ENCODE peak calls at places on chromosomes 1 and 21, in seven cellular contexts. W, C, I, Z, R, J and M are unnamed samples.

GRCh38 chr1:16321176-16321867 is 31.0 kb downstream of the FBXO42 start:
- DNase-seq in W (no peak), C (no peak), I (no peak), Z (no peak), R (no peak), J (no peak), M (peak; percentile 30)

GRCh38 chr1:27536767-27537166 is 46.8 kb upstream of the WASF2 start:
- DNase-seq in W (peak; percentile 87), C (no peak), I (no peak), Z (no peak), R (no peak), J (no peak), M (peak; percentile 84)

GRCh38 chr21:45110873-45111624 is 36.7 kb downstream of the ADARB1 start:
- DNase-seq in W (no peak), C (no peak), I (no peak), Z (no peak), R (no peak), J (no peak), M (no peak)

GRCh38 chr1:86377341-86377740 is 18.8 kb downstream of the ODF2L start:
- DNase-seq in W (no peak), C (no peak), I (no peak), Z (no peak), R (no peak), J (no peak), M (no peak)

GRCh38 chr1:41503507-41504125 is 19.1 kb upstream of the EDN2 start:
- DNase-seq in W (no peak), C (no peak), I (no peak), Z (no peak), R (no peak), J (no peak), M (peak; percentile 62)

GRCh38 chr1:80054129-80054528 is 1047.6 kb upstream of the ADGRL4 start:
- DNase-seq in W (peak; percentile 77), C (no peak), I (no peak), Z (no peak), R (peak; percentile 94), J (no peak), M (peak; percentile 19)

GRCh38 chr1:110053557-110054428 is 16.7 kb downstream of the ALX3 start:
- DNase-seq in W (peak; percentile 62), C (peak; percentile 63), I (peak; percentile 74), Z (peak; percentile 91), R (peak; percentile 2), J (peak; percentile 60), M (peak; percentile 79)

GRCh38 chr1:19220991-19221390 is 10.9 kb upstream of the UBR4 start:
- DNase-seq in W (no peak), C (no peak), I (no peak), Z (no peak), R (no peak), J (no peak), M (no peak)

GRCh38 chr1:230542054-230542453 is 100.2 kb upstream of the COG2 start:
- DNase-seq in W (peak; percentile 30), C (no peak), I (peak; percentile 90), Z (peak; percentile 81), R (no peak), J (no peak), M (no peak)

GRCh38 chr1:43206721-43207228 is 34.6 kb downstream of the CFAP57 start:
- DNase-seq in W (peak; percentile 100), C (no peak), I (no peak), Z (no peak), R (no peak), J (no peak), M (peak; percentile 95)

GRCh38 chr1:65948609-65949229 is 156.0 kb downstream of the PDE4B start:
- DNase-seq in W (peak; percentile 63), C (no peak), I (no peak), Z (no peak), R (peak; percentile 5), J (no peak), M (peak; percentile 72)

GRCh38 chr21:16159213-16159970 is 429.6 kb downstream of the USP25 start:
- DNase-seq in W (peak; percentile 6), C (no peak), I (no peak), Z (no peak), R (no peak), J (no peak), M (peak; percentile 6)

GRCh38 chr1:160522622-160523345 is at the start of gene SLAMF6:
- DNase-seq in W (no peak), C (peak; percentile 24), I (peak; percentile 72), Z (peak; percentile 84), R (no peak), J (peak; percentile 8), M (no peak)

GRCh38 chr21:33259995-33260394 is 6.2 kb upstream of the IL10RB start:
- DNase-seq in W (no peak), C (no peak), I (peak; percentile 55), Z (no peak), R (no peak), J (no peak), M (no peak)

GRCh38 chr1:228902781-228903572 is 167.7 kb downstream of the RHOU start:
- DNase-seq in W (peak; percentile 98), C (no peak), I (no peak), Z (no peak), R (peak; percentile 85), J (no peak), M (peak; percentile 97)

GRCh38 chr1:21665711-21666571 is 3.2 kb downstream of the RAP1GAP start:
- DNase-seq in W (peak; percentile 23), C (no peak), I (no peak), Z (no peak), R (no peak), J (no peak), M (no peak)

GRCh38 chr1:152002960-152003359 is 9.3 kb upstream of the S100A10 start:
- DNase-seq in W (no peak), C (no peak), I (no peak), Z (no peak), R (no peak), J (no peak), M (no peak)

GRCh38 chr1:182317489-182318180 is 74.0 kb downstream of the GLUL start:
- DNase-seq in W (no peak), C (no peak), I (no peak), Z (no peak), R (peak; percentile 49), J (no peak), M (peak; percentile 58)

GRCh38 chr1:182588460-182589396 is at the start of gene RNASEL:
- DNase-seq in W (peak; percentile 78), C (peak; percentile 54), I (peak; percentile 68), Z (peak; percentile 85), R (peak; percentile 36), J (peak; percentile 41), M (peak; percentile 84)

GRCh38 chr1:41240806-41241747 is 1.0 kb downstream of the SCMH1 start:
- DNase-seq in W (peak; percentile 63), C (peak; percentile 31), I (peak; percentile 58), Z (peak; percentile 77), R (peak; percentile 45), J (peak; percentile 24), M (peak; percentile 77)

GRCh38 chr1:162128693-162129356 is 59.3 kb downstream of the NOS1AP start:
- DNase-seq in W (no peak), C (no peak), I (no peak), Z (no peak), R (no peak), J (no peak), M (no peak)

GRCh38 chr1:203480525-203481084 is 5.0 kb downstream of the PRELP start:
- DNase-seq in W (peak; percentile 97), C (no peak), I (peak; percentile 68), Z (no peak), R (peak; percentile 81), J (peak; percentile 28), M (peak; percentile 88)

GRCh38 chr1:232398823-232399222 is 231.1 kb downstream of the SIPA1L2 start:
- DNase-seq in W (no peak), C (no peak), I (no peak), Z (no peak), R (no peak), J (no peak), M (no peak)

GRCh38 chr1:212228591-212229119 is 56.6 kb upstream of the PPP2R5A start:
- DNase-seq in W (peak; percentile 29), C (no peak), I (no peak), Z (no peak), R (no peak), J (no peak), M (no peak)

GRCh38 chr1:230459463-230459862 is 33.3 kb upstream of the PGBD5 start:
- DNase-seq in W (peak; percentile 45), C (no peak), I (no peak), Z (no peak), R (no peak), J (no peak), M (peak; percentile 17)

GRCh38 chr1:153035211-153035610 is 4.2 kb downstream of the SPRR1B start:
- DNase-seq in W (no peak), C (no peak), I (no peak), Z (no peak), R (no peak), J (no peak), M (no peak)

GRCh38 chr21:27649323-27649722 is 682.4 kb upstream of the ADAMTS5 start:
- DNase-seq in W (peak; percentile 90), C (no peak), I (no peak), Z (no peak), R (no peak), J (no peak), M (peak; percentile 77)

GRCh38 chr1:156882543-156882942 is 11.0 kb upstream of the PEAR1 start:
- DNase-seq in W (no peak), C (no peak), I (no peak), Z (no peak), R (no peak), J (no peak), M (no peak)

GRCh38 chr1:14835725-14836124 is 237.2 kb downstream of the KAZN start:
- DNase-seq in W (no peak), C (no peak), I (no peak), Z (no peak), R (no peak), J (no peak), M (peak; percentile 36)

GRCh38 chr1:23210351-23210785 is 6.9 kb downstream of the HTR1D start:
- DNase-seq in W (no peak), C (no peak), I (no peak), Z (no peak), R (no peak), J (no peak), M (no peak)

GRCh38 chr1:65791396-65791795 is 1.3 kb upstream of the PDE4B start:
- DNase-seq in W (peak; percentile 37), C (no peak), I (no peak), Z (no peak), R (no peak), J (no peak), M (peak; percentile 75)

GRCh38 chr1:227734546-227734857 is 600 bp downstream of the JMJD4 start:
- DNase-seq in W (peak; percentile 13), C (no peak), I (no peak), Z (no peak), R (no peak), J (no peak), M (no peak)

GRCh38 chr1:3066250-3066711 is 2.7 kb upstream of the PRDM16 start:
- DNase-seq in W (no peak), C (no peak), I (no peak), Z (no peak), R (no peak), J (no peak), M (no peak)

GRCh38 chr1:205147191-205147590 is 25.4 kb upstream of the RBBP5 start:
- DNase-seq in W (peak; percentile 88), C (no peak), I (no peak), Z (no peak), R (no peak), J (no peak), M (peak; percentile 56)

GRCh38 chr1:202203238-202204039 is 9.8 kb downstream of the LGR6 start:
- DNase-seq in W (no peak), C (no peak), I (peak; percentile 47), Z (no peak), R (no peak), J (no peak), M (no peak)

GRCh38 chr1:115365738-115366137 is 27.7 kb upstream of the NGF start:
- DNase-seq in W (no peak), C (no peak), I (no peak), Z (no peak), R (no peak), J (no peak), M (no peak)